ENCODE peak calls at places on chromosomes 4 and X, in ten cellular contexts. A is CD4-positive, alpha-beta T cell; R is AG10803; M is AG09309; D is GM23338; H is glutamatergic neuron; Q is stomach; T is BJ; Z is breast epithelium; F is H9. V is an unnamed sample.

GRCh38 chrX:39442332-39442731 is 641.1 kb downstream of the MID1IP1 start:
- DNase-seq in A (no peak), R (no peak), M (no peak), D (no peak), H (no peak), Q (no peak), T (no peak), Z (no peak), F (no peak), V (no peak)

GRCh38 chrX:117998171-117998570 is 118.4 kb downstream of the KLHL13 start:
- DNase-seq in A (no peak), R (no peak), M (no peak), D (no peak), H (no peak), Q (no peak), T (no peak), Z (no peak), F (no peak), V (no peak)

GRCh38 chr4:81106150-81106549 is 75.6 kb downstream of the BMP3 start:
- DNase-seq in A (no peak), R (no peak), M (no peak), D (no peak), H (no peak), Q (no peak), T (no peak), Z (no peak), F (no peak), V (no peak)

GRCh38 chr4:156594619-156595018 is 377.0 kb downstream of the PDGFC start:
- DNase-seq in A (no peak), R (no peak), M (no peak), D (no peak), H (no peak), Q (peak; percentile 27), T (no peak), Z (no peak), F (no peak), V (no peak)

GRCh38 chr4:123501733-123502132 is 105.1 kb downstream of the SPRY1 start:
- DNase-seq in A (no peak), R (no peak), M (no peak), D (peak; percentile 22), H (no peak), Q (no peak), T (no peak), Z (no peak), F (no peak), V (no peak)

GRCh38 chrX:110657073-110657472 is 138.5 kb downstream of the CHRDL1 start:
- DNase-seq in A (no peak), R (no peak), M (no peak), D (no peak), H (no peak), Q (no peak), T (no peak), Z (no peak), F (no peak), V (no peak)

GRCh38 chr4:93478805-93479204 is 349.7 kb upstream of the ATOH1 start:
- DNase-seq in A (no peak), R (no peak), M (no peak), D (no peak), H (no peak), Q (no peak), T (no peak), Z (no peak), F (no peak), V (no peak)

GRCh38 chr4:80094191-80094590 is 21.2 kb upstream of the ANTXR2 start:
- DNase-seq in A (no peak), R (peak; percentile 71), M (no peak), D (no peak), H (no peak), Q (no peak), T (no peak), Z (no peak), F (no peak), V (no peak)

GRCh38 chrX:65407157-65407626 is 127.4 kb downstream of the LAS1L start:
- DNase-seq in A (no peak), R (no peak), M (no peak), D (peak; percentile 27), H (peak; percentile 24), Q (no peak), T (no peak), Z (no peak), F (no peak), V (no peak)

GRCh38 chr4:104591505-104591904 is 96.8 kb upstream of the CXXC4 start:
- DNase-seq in A (no peak), R (no peak), M (no peak), D (peak; percentile 88), H (peak; percentile 54), Q (no peak), T (no peak), Z (peak; percentile 55), F (peak; percentile 84), V (no peak)

GRCh38 chrX:39975094-39975865 is 122.5 kb downstream of the BCOR start:
- DNase-seq in A (no peak), R (no peak), M (no peak), D (no peak), H (no peak), Q (peak; percentile 68), T (no peak), Z (peak; percentile 63), F (no peak), V (no peak)

GRCh38 chr4:28760003-28760402 is 1899.4 kb downstream of the STIM2 start:
- DNase-seq in A (no peak), R (no peak), M (no peak), D (no peak), H (no peak), Q (no peak), T (no peak), Z (no peak), F (no peak), V (no peak)

GRCh38 chr4:6991771-6992557 is 51.2 kb upstream of the TADA2B start:
- DNase-seq in A (no peak), R (peak; percentile 83), M (peak; percentile 82), D (no peak), H (no peak), Q (peak; percentile 54), T (peak; percentile 62), Z (no peak), F (no peak), V (peak; percentile 63)

GRCh38 chr4:142238589-142238988 is 602.2 kb downstream of the IL15 start:
- DNase-seq in A (no peak), R (peak; percentile 66), M (peak; percentile 28), D (no peak), H (no peak), Q (no peak), T (peak; percentile 22), Z (no peak), F (no peak), V (no peak)

GRCh38 chr4:56937262-56937661 is 29.6 kb downstream of the REST start:
- DNase-seq in A (no peak), R (peak; percentile 75), M (peak; percentile 55), D (no peak), H (no peak), Q (no peak), T (peak; percentile 40), Z (no peak), F (no peak), V (no peak)

GRCh38 chrX:72131317-72132294 is at the start of gene RTL5:
- DNase-seq in A (peak; percentile 21), R (peak; percentile 89), M (peak; percentile 55), D (peak; percentile 63), H (peak; percentile 80), Q (peak; percentile 77), T (peak; percentile 60), Z (peak; percentile 57), F (peak; percentile 72), V (peak; percentile 93)
- TF ChIP-seq CTCF in A (no peak), R (no peak), M (no peak), D (no peak), H (no peak), Q (no peak), T (peak; percentile 0), Z (no peak), F (no peak), V (peak; percentile 13)

DNA sequence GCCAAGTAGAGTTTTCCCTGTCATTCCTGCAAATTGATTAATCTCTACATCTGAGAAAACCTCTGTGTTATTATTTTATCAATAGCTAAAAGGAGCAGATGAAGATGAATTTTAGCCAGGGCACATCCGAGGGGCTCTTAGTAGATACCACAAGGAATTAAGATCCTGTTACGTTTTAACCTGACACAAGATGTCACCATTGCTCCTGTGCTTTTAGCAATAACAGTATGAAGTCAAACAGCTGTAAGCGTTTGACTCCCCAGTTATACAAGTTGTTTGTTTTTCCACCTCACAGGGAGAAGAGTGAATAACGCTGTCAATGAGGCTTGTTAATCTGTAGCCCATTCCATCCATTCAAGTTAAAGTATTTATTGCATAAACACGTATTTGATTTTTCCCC is 76.0 kb upstream of the AP1S2 start:
- DNase-seq in A (no peak), R (peak; percentile 72), M (peak; percentile 28), D (peak; percentile 64), H (no peak), Q (no peak), T (no peak), Z (no peak), F (no peak), V (no peak)
- TF ChIP-seq CTCF in A (no peak), R (peak; percentile 58), M (peak; percentile 33), D (peak; percentile 49), H (no peak), Q (no peak), T (peak; percentile 33), Z (no peak), F (peak; percentile 79), V (peak; percentile 64)

GRCh38 chrX:69063486-69063885 is 101.8 kb downstream of the PJA1 start:
- DNase-seq in A (no peak), R (no peak), M (no peak), D (no peak), H (no peak), Q (peak; percentile 14), T (no peak), Z (no peak), F (peak; percentile 8), V (peak; percentile 49)
- TF ChIP-seq CTCF in A (no peak), R (no peak), M (no peak), D (no peak), H (no peak), Q (no peak), T (no peak), Z (no peak), F (no peak), V (no peak)

DNA sequence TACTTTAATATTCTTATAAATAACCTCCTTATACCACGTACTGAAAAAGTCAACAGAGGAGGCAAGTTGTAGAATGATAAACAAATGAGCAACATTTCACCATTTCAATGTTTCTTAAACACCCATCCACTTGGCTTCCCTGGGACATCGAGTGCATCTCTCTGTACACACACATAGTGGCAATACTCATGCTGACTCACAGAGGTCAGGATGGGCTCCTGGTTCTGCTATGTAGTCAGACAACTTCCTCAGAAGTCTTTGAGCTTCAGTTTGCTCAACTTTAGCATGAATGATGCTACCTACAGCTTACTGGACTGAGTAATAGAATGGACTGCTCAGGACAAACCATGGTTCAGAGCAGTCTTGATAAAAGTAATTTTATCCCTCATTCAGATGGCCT is 56.9 kb downstream of the MAD2L1 start:
- DNase-seq in A (no peak), R (peak; percentile 57), M (peak; percentile 40), D (no peak), H (no peak), Q (no peak), T (no peak), Z (no peak), F (no peak), V (no peak)
- TF ChIP-seq CTCF in A (no peak), R (no peak), M (no peak), D (no peak), H (no peak), Q (no peak), T (no peak), Z (no peak), F (no peak), V (no peak)

GRCh38 chr4:8585186-8585585 is 5.0 kb downstream of the GPR78 start:
- DNase-seq in A (no peak), R (no peak), M (no peak), D (peak; percentile 70), H (no peak), Q (no peak), T (no peak), Z (no peak), F (peak; percentile 52), V (no peak)
- TF ChIP-seq CTCF in A (no peak), R (no peak), M (no peak), D (peak; percentile 52), H (no peak), Q (no peak), T (peak; percentile 26), Z (no peak), F (peak; percentile 73), V (no peak)

V was measured in osteocyte.